ENCODE peak calls at places on chromosomes 2 and 18, in five cellular contexts. One of them, this sample, is unnamed.

GRCh38 chr2:192162392-192163042 is 32.2 kb downstream of the TMEFF2 start:
- DNase-seq in brain microvascular endothelial cell: peak
- DNase-seq in GM06990: no peak
- DNase-seq in right atrium auricular region: peak
- DNase-seq in osteocyte: peak
- DNase-seq in this sample: no peak

GRCh38 chr2:31334311-31335026 is 80.1 kb downstream of the XDH start:
- DNase-seq in brain microvascular endothelial cell: no peak
- DNase-seq in GM06990: no peak
- DNase-seq in right atrium auricular region: peak
- DNase-seq in osteocyte: no peak
- DNase-seq in this sample: no peak

GRCh38 chr2:19706332-19706731 is 195.5 kb downstream of the TTC32 start:
- DNase-seq in brain microvascular endothelial cell: no peak
- DNase-seq in GM06990: no peak
- DNase-seq in right atrium auricular region: no peak
- DNase-seq in osteocyte: no peak
- DNase-seq in this sample: no peak

GRCh38 chr2:58042486-58042970 is 4.1 kb upstream of the VRK2 start:
- DNase-seq in GM06990: no peak
- DNase-seq in osteocyte: no peak
- DNase-seq in brain microvascular endothelial cell: peak
- DNase-seq in right atrium auricular region: no peak
- DNase-seq in this sample: peak

GRCh38 chr18:21115519-21116411 is 4.2 kb upstream of the ROCK1 start:
- DNase-seq in right atrium auricular region: no peak
- DNase-seq in brain microvascular endothelial cell: peak
- DNase-seq in GM06990: no peak
- DNase-seq in osteocyte: no peak
- DNase-seq in this sample: no peak

GRCh38 chr2:130836501-130837174 is at the start of gene ARHGEF4:
- DNase-seq in brain microvascular endothelial cell: no peak
- DNase-seq in GM06990: no peak
- DNase-seq in osteocyte: no peak
- DNase-seq in right atrium auricular region: no peak
- DNase-seq in this sample: no peak

GRCh38 chr2:121076501-121076820 is 208.5 kb downstream of the TFCP2L1 start:
- DNase-seq in brain microvascular endothelial cell: no peak
- DNase-seq in GM06990: no peak
- DNase-seq in osteocyte: no peak
- DNase-seq in right atrium auricular region: no peak
- DNase-seq in this sample: no peak

GRCh38 chr2:126795661-126796060 is 103.0 kb upstream of the TEX51 start:
- DNase-seq in brain microvascular endothelial cell: no peak
- DNase-seq in GM06990: no peak
- DNase-seq in right atrium auricular region: peak
- DNase-seq in osteocyte: peak
- DNase-seq in this sample: no peak

GRCh38 chr2:199458017-199458805 is 472 bp upstream of the SATB2 start:
- DNase-seq in brain microvascular endothelial cell: no peak
- DNase-seq in osteocyte: no peak
- DNase-seq in GM06990: no peak
- DNase-seq in right atrium auricular region: no peak
- DNase-seq in this sample: no peak

GRCh38 chr2:156465573-156465972 is 29.4 kb downstream of the GPD2 start:
- DNase-seq in brain microvascular endothelial cell: no peak
- DNase-seq in GM06990: no peak
- DNase-seq in right atrium auricular region: no peak
- DNase-seq in osteocyte: no peak
- DNase-seq in this sample: no peak

GRCh38 chr2:88227446-88227845 is 57.3 kb downstream of the THNSL2 start:
- DNase-seq in GM06990: no peak
- DNase-seq in osteocyte: peak
- DNase-seq in right atrium auricular region: no peak
- DNase-seq in brain microvascular endothelial cell: peak
- DNase-seq in this sample: peak

GRCh38 chr2:85911836-85912692 is 23.3 kb upstream of the ST3GAL5 start:
- DNase-seq in osteocyte: no peak
- DNase-seq in right atrium auricular region: peak
- DNase-seq in GM06990: no peak
- DNase-seq in brain microvascular endothelial cell: peak
- DNase-seq in this sample: peak

GRCh38 chr2:71531522-71532047 is 78.2 kb downstream of the DYSF start:
- DNase-seq in osteocyte: no peak
- DNase-seq in GM06990: no peak
- DNase-seq in right atrium auricular region: no peak
- DNase-seq in brain microvascular endothelial cell: peak
- DNase-seq in this sample: no peak

GRCh38 chr2:71223767-71224333 is 3.1 kb downstream of the PAIP2B start:
- DNase-seq in osteocyte: no peak
- DNase-seq in right atrium auricular region: peak
- DNase-seq in GM06990: no peak
- DNase-seq in brain microvascular endothelial cell: peak
- DNase-seq in this sample: no peak

GRCh38 chr2:238433941-238434845 is 7.5 kb downstream of the ASB1 start:
- DNase-seq in GM06990: no peak
- DNase-seq in osteocyte: no peak
- DNase-seq in right atrium auricular region: no peak
- DNase-seq in brain microvascular endothelial cell: peak
- DNase-seq in this sample: no peak

GRCh38 chr2:19320813-19321212 is 37.6 kb downstream of the OSR1 start:
- DNase-seq in GM06990: no peak
- DNase-seq in brain microvascular endothelial cell: no peak
- DNase-seq in osteocyte: no peak
- DNase-seq in right atrium auricular region: no peak
- DNase-seq in this sample: no peak

GRCh38 chr2:59025157-59025757 is 784.1 kb upstream of the FANCL start:
- DNase-seq in GM06990: peak
- DNase-seq in osteocyte: no peak
- DNase-seq in brain microvascular endothelial cell: peak
- DNase-seq in right atrium auricular region: no peak
- DNase-seq in this sample: no peak

GRCh38 chr18:27270508-27270907 is 85.4 kb upstream of the CHST9 start:
- DNase-seq in right atrium auricular region: no peak
- DNase-seq in GM06990: no peak
- DNase-seq in brain microvascular endothelial cell: no peak
- DNase-seq in osteocyte: no peak
- DNase-seq in this sample: no peak

GRCh38 chr18:50154420-50154819 is 40.5 kb downstream of the MYO5B start:
- DNase-seq in brain microvascular endothelial cell: no peak
- DNase-seq in right atrium auricular region: no peak
- DNase-seq in GM06990: no peak
- DNase-seq in osteocyte: no peak
- DNase-seq in this sample: no peak

GRCh38 chr2:16890081-16890480 is 224.4 kb upstream of the CYRIA start:
- DNase-seq in brain microvascular endothelial cell: no peak
- DNase-seq in osteocyte: no peak
- DNase-seq in GM06990: no peak
- DNase-seq in right atrium auricular region: no peak
- DNase-seq in this sample: no peak

GRCh38 chr2:23487735-23488492 is 102.9 kb downstream of the KLHL29 start:
- DNase-seq in right atrium auricular region: no peak
- DNase-seq in GM06990: no peak
- DNase-seq in brain microvascular endothelial cell: peak
- DNase-seq in osteocyte: no peak
- DNase-seq in this sample: no peak

GRCh38 chr2:208407667-208408066 is 1.1 kb downstream of the PTH2R start:
- DNase-seq in GM06990: no peak
- DNase-seq in brain microvascular endothelial cell: peak
- DNase-seq in osteocyte: no peak
- DNase-seq in right atrium auricular region: no peak
- DNase-seq in this sample: peak

GRCh38 chr2:207505180-207505579 is 24.6 kb upstream of the CREB1 start:
- DNase-seq in brain microvascular endothelial cell: no peak
- DNase-seq in right atrium auricular region: no peak
- DNase-seq in GM06990: no peak
- DNase-seq in osteocyte: no peak
- DNase-seq in this sample: no peak

GRCh38 chr2:30240162-30240696 is 8.9 kb downstream of the LBH start:
- DNase-seq in right atrium auricular region: no peak
- DNase-seq in osteocyte: no peak
- DNase-seq in brain microvascular endothelial cell: no peak
- DNase-seq in GM06990: no peak
- DNase-seq in this sample: no peak

GRCh38 chr2:118987886-118988285 is 45.9 kb downstream of the MARCO start:
- DNase-seq in right atrium auricular region: no peak
- DNase-seq in osteocyte: peak
- DNase-seq in GM06990: no peak
- DNase-seq in brain microvascular endothelial cell: no peak
- DNase-seq in this sample: no peak

GRCh38 chr2:20882466-20883170 is 59.7 kb upstream of the LDAH start:
- DNase-seq in osteocyte: no peak
- DNase-seq in GM06990: no peak
- DNase-seq in brain microvascular endothelial cell: no peak
- DNase-seq in right atrium auricular region: no peak
- DNase-seq in this sample: no peak

GRCh38 chr2:20647764-20648164 is 3.1 kb downstream of the HS1BP3 start:
- DNase-seq in brain microvascular endothelial cell: no peak
- DNase-seq in GM06990: no peak
- DNase-seq in right atrium auricular region: no peak
- DNase-seq in osteocyte: no peak
- DNase-seq in this sample: no peak

GRCh38 chr18:54193786-54194185 is 30.7 kb downstream of the MBD2 start:
- DNase-seq in GM06990: no peak
- DNase-seq in osteocyte: no peak
- DNase-seq in brain microvascular endothelial cell: no peak
- DNase-seq in right atrium auricular region: no peak
- DNase-seq in this sample: no peak

GRCh38 chr2:18991177-18992168 is 366.9 kb downstream of the OSR1 start:
- DNase-seq in osteocyte: peak
- DNase-seq in GM06990: no peak
- DNase-seq in brain microvascular endothelial cell: peak
- DNase-seq in right atrium auricular region: peak
- DNase-seq in this sample: peak

GRCh38 chr2:235654115-235654514 is 160.3 kb downstream of the AGAP1 start:
- DNase-seq in right atrium auricular region: no peak
- DNase-seq in GM06990: no peak
- DNase-seq in osteocyte: no peak
- DNase-seq in brain microvascular endothelial cell: peak
- DNase-seq in this sample: no peak

DNA sequence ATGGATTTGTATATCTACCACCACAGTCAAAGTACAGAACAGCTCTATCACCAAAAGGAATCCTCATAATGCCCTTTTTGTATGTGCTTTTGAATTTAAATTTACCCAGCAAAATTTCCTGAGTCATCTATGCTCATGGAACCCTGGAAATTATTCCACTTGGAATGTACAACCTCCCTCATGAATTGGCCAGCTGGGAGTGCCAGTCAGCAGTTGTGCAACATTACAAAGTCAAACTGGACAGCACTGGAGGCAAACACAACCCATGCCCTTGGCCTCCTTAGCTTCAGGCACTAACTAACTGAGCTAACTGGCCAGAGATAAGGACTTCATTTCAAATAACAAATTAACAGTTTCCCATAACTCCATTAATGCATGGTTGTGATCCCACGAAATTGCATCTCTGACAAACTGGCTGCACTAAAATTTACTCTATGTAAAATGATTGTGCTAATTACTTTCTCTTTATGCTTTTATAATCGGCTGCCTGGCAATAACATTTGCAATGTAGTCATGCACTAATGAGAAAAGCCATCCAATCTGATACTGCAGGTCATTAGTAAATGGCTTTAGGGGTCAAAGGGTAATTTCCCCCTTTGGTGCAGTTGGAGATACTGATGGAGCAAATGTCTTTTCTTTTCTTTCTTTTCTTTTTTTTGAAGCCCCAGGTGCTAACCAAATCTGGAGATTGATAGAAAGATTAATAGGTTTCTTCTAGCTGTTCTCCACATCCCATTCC is 270.5 kb downstream of the ACTR3 start:
- DNase-seq in brain microvascular endothelial cell: no peak
- DNase-seq in osteocyte: no peak
- DNase-seq in right atrium auricular region: no peak
- DNase-seq in GM06990: no peak
- DNase-seq in this sample: no peak
- TF ChIP-seq CTCF in brain microvascular endothelial cell: no peak
- TF ChIP-seq CTCF in osteocyte: no peak
- TF ChIP-seq CTCF in right atrium auricular region: no peak
- TF ChIP-seq CTCF in GM06990: no peak
- TF ChIP-seq CTCF in this sample: no peak

GRCh38 chr2:170736628-170737027 is 21.5 kb downstream of the SP5 start:
- DNase-seq in brain microvascular endothelial cell: no peak
- DNase-seq in osteocyte: no peak
- DNase-seq in GM06990: no peak
- DNase-seq in right atrium auricular region: no peak
- DNase-seq in this sample: no peak
- TF ChIP-seq CTCF in brain microvascular endothelial cell: no peak
- TF ChIP-seq CTCF in osteocyte: no peak
- TF ChIP-seq CTCF in GM06990: no peak
- TF ChIP-seq CTCF in right atrium auricular region: no peak
- TF ChIP-seq CTCF in this sample: peak

DNA sequence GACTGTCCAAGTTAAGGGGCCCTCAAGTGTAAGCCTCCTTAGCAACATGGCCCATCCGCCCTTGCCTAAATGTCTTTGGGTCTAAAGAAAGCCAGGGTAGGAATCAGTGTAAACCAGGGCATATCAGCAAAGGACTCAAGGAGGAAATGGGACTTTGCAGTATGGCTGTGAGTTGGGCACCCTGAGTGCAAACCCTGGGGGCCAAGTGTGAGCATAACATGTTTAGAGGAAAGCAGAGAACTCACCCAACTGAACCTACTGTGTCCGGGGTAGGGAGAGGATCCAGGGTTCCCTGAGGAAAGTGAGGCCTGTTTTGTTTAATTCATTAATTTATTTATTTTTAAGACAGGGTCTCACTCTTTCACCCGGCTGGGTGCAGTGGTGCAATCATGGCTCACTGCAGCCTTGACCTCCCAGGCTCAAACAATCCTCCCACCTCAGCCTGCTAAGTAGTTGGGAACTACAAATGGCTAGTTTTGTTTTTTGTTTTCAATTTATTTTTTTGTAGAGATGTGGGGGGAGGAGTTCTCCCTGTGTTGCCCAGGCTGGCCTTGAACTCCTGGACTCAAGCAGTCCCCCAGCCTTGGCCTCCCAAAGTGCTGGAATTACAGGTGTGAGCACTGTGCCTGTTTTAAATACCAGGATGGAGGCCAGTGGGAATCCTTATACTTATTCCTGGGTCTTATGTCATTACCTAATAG is 51.0 kb upstream of the ACTR3 start:
- DNase-seq in osteocyte: no peak
- DNase-seq in GM06990: no peak
- DNase-seq in right atrium auricular region: no peak
- DNase-seq in brain microvascular endothelial cell: no peak
- DNase-seq in this sample: no peak
- TF ChIP-seq CTCF in osteocyte: no peak
- TF ChIP-seq CTCF in GM06990: no peak
- TF ChIP-seq CTCF in right atrium auricular region: no peak
- TF ChIP-seq CTCF in brain microvascular endothelial cell: no peak
- TF ChIP-seq CTCF in this sample: no peak

DNA sequence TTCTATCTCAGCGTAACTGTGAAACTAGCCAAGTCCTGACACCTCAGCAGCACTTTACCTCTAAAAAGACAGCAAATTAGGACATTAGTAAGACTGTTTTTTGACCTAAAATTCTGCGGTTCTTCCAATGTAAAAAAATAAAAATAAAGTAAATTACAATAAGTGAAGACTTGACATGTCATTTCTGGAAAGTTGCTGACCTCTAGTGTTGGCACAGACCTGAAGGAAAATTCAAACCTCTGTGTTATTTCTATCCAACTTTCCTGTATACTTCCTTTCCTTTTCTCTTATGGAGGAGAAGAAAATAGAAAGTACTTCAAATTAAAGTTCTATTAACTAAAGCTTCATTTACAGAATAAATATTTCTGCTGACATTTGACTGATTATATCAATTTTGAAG is 110.6 kb downstream of the TMEM182 start:
- DNase-seq in osteocyte: no peak
- DNase-seq in brain microvascular endothelial cell: no peak
- DNase-seq in right atrium auricular region: no peak
- DNase-seq in GM06990: no peak
- DNase-seq in this sample: no peak
- TF ChIP-seq CTCF in osteocyte: peak
- TF ChIP-seq CTCF in brain microvascular endothelial cell: no peak
- TF ChIP-seq CTCF in right atrium auricular region: peak
- TF ChIP-seq CTCF in GM06990: peak
- TF ChIP-seq CTCF in this sample: peak

This sample was measured in retinal pigment epithelial cell.